ENCODE peak calls at places on chromosomes 6 and 20, in six cellular contexts. H is Caco-2; V is SW 1271; N is NCI-H2081 treated with DMSO at 0.1 percent for 48 hours; R is activated CD4-positive, alpha-beta T cell treated with anti-CD3 and anti-CD28 coated beads, Interleukin-2, amount 50 U/mL, for 1 hour; X is stimulated activated naive CD4-positive, alpha-beta T cell treated with Interleukin-2 at 50 U/mL for 16 hours. G is an unnamed sample.

GRCh38 chr6:148076046-148076445 is 266.6 kb upstream of the SASH1 start:
- DNase-seq in H (no peak), N (no peak), X (no peak), R (no peak), V (no peak), G (no peak)

GRCh38 chr6:150204705-150205472 is 62.0 kb downstream of the PPP1R14C start:
- DNase-seq in X (no peak), H (no peak), R (no peak), V (no peak), N (no peak), G (no peak)

GRCh38 chr6:31834704-31835375 is 7.3 kb downstream of the HSPA1B start:
- DNase-seq in R (peak), H (peak), N (no peak), X (peak), V (no peak), G (peak)

GRCh38 chr6:155880905-155881304 is 425.3 kb upstream of the NOX3 start:
- DNase-seq in R (no peak), H (no peak), N (no peak), X (no peak), V (no peak), G (no peak)

GRCh38 chr20:32968833-32969241 is 35.4 kb downstream of the SUN5 start:
- DNase-seq in X (peak), V (no peak), R (no peak), H (no peak), N (no peak), G (no peak)

GRCh38 chr6:54654376-54654775 is 192.2 kb upstream of the FAM83B start:
- DNase-seq in X (no peak), N (no peak), R (no peak), H (no peak), V (no peak), G (no peak)

GRCh38 chr20:3980260-3981131 is 34.9 kb downstream of the RNF24 start:
- DNase-seq in V (peak), R (no peak), X (peak), N (no peak), H (no peak), G (no peak)

GRCh38 chr6:75830959-75831885 is 82.2 kb downstream of the MYO6 start:
- DNase-seq in N (no peak), H (no peak), V (no peak), X (no peak), R (no peak), G (no peak)

GRCh38 chr6:31651602-31652191 is 764 bp downstream of the BAG6 start:
- DNase-seq in V (peak), N (no peak), H (peak), R (no peak), X (no peak), G (peak)

GRCh38 chr6:169864148-169865030 is 113.0 kb downstream of the ERMARD start:
- DNase-seq in N (peak), H (no peak), V (no peak), R (no peak), X (no peak), G (no peak)

GRCh38 chr6:112683926-112684325 is 336.8 kb downstream of the RFPL4B start:
- DNase-seq in H (no peak), V (no peak), X (no peak), N (no peak), R (no peak), G (no peak)

GRCh38 chr20:7272512-7272911 is 505.0 kb downstream of the BMP2 start:
- DNase-seq in H (peak), N (no peak), R (no peak), V (no peak), X (no peak), G (no peak)

GRCh38 chr20:37349517-37350491 is 3.9 kb downstream of the SRC start:
- DNase-seq in X (no peak), R (no peak), H (no peak), N (no peak), V (no peak), G (no peak)

GRCh38 chr6:29651413-29652197 is 5.3 kb upstream of the MOG start:
- DNase-seq in X (no peak), N (no peak), R (no peak), H (peak), V (peak), G (no peak)

GRCh38 chr6:166286831-166287271 is 21.3 kb downstream of the PRR18 start:
- DNase-seq in X (no peak), V (no peak), N (no peak), H (no peak), R (no peak), G (no peak)

GRCh38 chr20:63155266-63156165 is 60.4 kb downstream of the YTHDF1 start:
- DNase-seq in N (no peak), R (no peak), V (no peak), H (no peak), X (no peak), G (no peak)

GRCh38 chr6:170429457-170429856 is 122.9 kb downstream of the FAM120B start:
- DNase-seq in N (no peak), H (no peak), R (no peak), X (no peak), V (no peak), G (no peak)

GRCh38 chr6:142883011-142883410 is 62.0 kb downstream of the HIVEP2 start:
- DNase-seq in X (no peak), R (no peak), N (no peak), H (no peak), V (no peak), G (no peak)

GRCh38 chr6:24547243-24547642 is 52.5 kb downstream of the ALDH5A1 start:
- DNase-seq in R (peak), X (peak), N (no peak), H (no peak), V (no peak), G (no peak)

GRCh38 chr6:52261229-52261628 is 16.9 kb upstream of the IL17F start:
- DNase-seq in H (no peak), R (no peak), N (no peak), V (no peak), X (no peak), G (no peak)

GRCh38 chr6:159943965-159944598 is 24.8 kb upstream of the IGF2R start:
- DNase-seq in X (no peak), V (no peak), R (no peak), N (no peak), H (no peak), G (no peak)

GRCh38 chr20:23225407-23226060 is 125.1 kb upstream of the NXT1 start:
- DNase-seq in X (no peak), R (no peak), V (no peak), H (no peak), N (no peak), G (no peak)

GRCh38 chr6:80610821-80611220 is 504.4 kb downstream of the BCKDHB start:
- DNase-seq in X (no peak), H (no peak), R (no peak), N (no peak), V (no peak), G (no peak)

GRCh38 chr6:41153451-41153850 is 696 bp downstream of the TREML1 start:
- DNase-seq in H (no peak), N (no peak), X (no peak), V (no peak), R (no peak), G (no peak)

GRCh38 chr6:90715093-90715655 is 128.3 kb upstream of the MAP3K7 start:
- DNase-seq in V (no peak), R (no peak), H (no peak), N (no peak), X (no peak), G (no peak)

GRCh38 chr6:106731144-106731842 is 101.9 kb downstream of the QRSL1 start:
- DNase-seq in X (no peak), R (no peak), V (no peak), H (no peak), N (no peak), G (no peak)

GRCh38 chr6:75167851-75168250 is 38.0 kb downstream of the COL12A1 start:
- DNase-seq in H (no peak), R (no peak), X (no peak), N (no peak), V (no peak), G (no peak)

GRCh38 chr6:3157151-3157933 is at the start of gene TUBB2A:
- DNase-seq in H (peak), X (peak), R (peak), V (peak), N (no peak), G (no peak)

GRCh38 chr6:7143161-7143974 is 35.6 kb downstream of the RREB1 start:
- DNase-seq in R (no peak), X (no peak), N (peak), V (no peak), H (no peak), G (no peak)

GRCh38 chr6:31308050-31308844 is 36.4 kb upstream of the HLA-C start:
- DNase-seq in X (peak), H (no peak), V (no peak), R (peak), N (no peak), G (no peak)

GRCh38 chr20:8394308-8394945 is 262.4 kb downstream of the PLCB1 start:
- DNase-seq in N (no peak), H (no peak), R (no peak), V (no peak), X (no peak), G (no peak)

GRCh38 chr6:154478021-154478651 is 32.3 kb downstream of the CNKSR3 start:
- DNase-seq in V (no peak), H (no peak), R (no peak), X (no peak), N (no peak), G (no peak)

GRCh38 chr6:23329091-23329490 is 759.7 kb downstream of the HDGFL1 start:
- DNase-seq in R (no peak), H (no peak), X (no peak), N (no peak), V (no peak), G (no peak)

GRCh38 chr6:147974376-147974775 is 368.3 kb upstream of the SASH1 start:
- DNase-seq in V (no peak), R (no peak), X (no peak), H (peak), N (no peak), G (no peak)

GRCh38 chr20:1207293-1207884 is 4.1 kb downstream of the C20orf202 start:
- DNase-seq in N (no peak), H (no peak), X (no peak), V (no peak), R (no peak), G (no peak)

GRCh38 chr20:39876974-39877615 is 811.9 kb downstream of the MAFB start:
- DNase-seq in H (no peak), X (no peak), R (no peak), V (no peak), N (no peak), G (no peak)

GRCh38 chr6:5084192-5084786 is 852 bp upstream of the PPP1R3G start:
- DNase-seq in R (no peak), H (peak), V (no peak), X (no peak), N (no peak), G (no peak)

GRCh38 chr6:13487122-13488014 is at the start of gene GFOD1:
- DNase-seq in H (peak), R (peak), V (peak), N (peak), X (peak), G (no peak)

GRCh38 chr6:89022747-89023289 is 57.7 kb upstream of the PNRC1 start:
- DNase-seq in N (no peak), R (no peak), H (no peak), X (no peak), V (no peak), G (no peak)

GRCh38 chr6:105900120-105900937 is 185.8 kb upstream of the PRDM1 start:
- DNase-seq in V (no peak), R (no peak), H (no peak), X (no peak), N (no peak), G (peak)